ENCODE peak calls at places on chromosomes 2 and 18, in ten cellular contexts. I, U, R, J, H, N, O, A, E and L are unnamed samples.

GRCh38 chr2:18009891-18010290 is 131.4 kb downstream of the KCNS3 start:
- DNase-seq in I (no peak), U (no peak), R (no peak), J (no peak), H (no peak), N (no peak), O (no peak), A (no peak), E (no peak), L (no peak)

GRCh38 chr2:121140734-121141133 is 144.3 kb downstream of the TFCP2L1 start:
- DNase-seq in I (no peak), U (no peak), R (no peak), J (no peak), H (no peak), N (no peak), O (no peak), A (no peak), E (no peak), L (no peak)

GRCh38 chr18:14976736-14977430 is 228.9 kb downstream of the ANKRD30B start:
- DNase-seq in I (no peak), U (no peak), R (no peak), J (no peak), H (no peak), N (no peak), O (peak), A (no peak), E (no peak), L (no peak)

GRCh38 chr2:181861379-181861778 is 30.2 kb upstream of the ITPRID2 start:
- DNase-seq in I (no peak), U (no peak), R (no peak), J (no peak), H (no peak), N (no peak), O (no peak), A (no peak), E (no peak), L (no peak)

GRCh38 chr2:239002960-239003932 is 155.4 kb downstream of the TWIST2 start:
- DNase-seq in I (no peak), U (no peak), R (no peak), J (peak), H (peak), N (no peak), O (peak), A (peak), E (no peak), L (no peak)

GRCh38 chr2:39484206-39484605 is 47.1 kb upstream of the MAP4K3 start:
- DNase-seq in I (no peak), U (no peak), R (no peak), J (no peak), H (no peak), N (no peak), O (no peak), A (no peak), E (no peak), L (no peak)

GRCh38 chr2:216903470-216903869 is 43.6 kb upstream of the TNP1 start:
- DNase-seq in I (no peak), U (no peak), R (no peak), J (no peak), H (no peak), N (no peak), O (no peak), A (no peak), E (no peak), L (no peak)

GRCh38 chr2:200658278-200658864 is 72.6 kb downstream of the AOX1 start:
- DNase-seq in I (no peak), U (no peak), R (no peak), J (no peak), H (no peak), N (no peak), O (peak), A (no peak), E (no peak), L (no peak)

GRCh38 chr2:237012577-237013237 is 73.0 kb upstream of the COPS8 start:
- DNase-seq in I (no peak), U (no peak), R (no peak), J (peak), H (peak), N (no peak), O (no peak), A (no peak), E (no peak), L (no peak)

GRCh38 chr2:110101280-110101844 is 14.3 kb downstream of the MALL start:
- DNase-seq in I (peak), U (no peak), R (peak), J (peak), H (peak), N (peak), O (peak), A (peak), E (peak), L (peak)

GRCh38 chr2:10564876-10565425 is 116.8 kb upstream of the ODC1 start:
- DNase-seq in I (no peak), U (no peak), R (no peak), J (no peak), H (no peak), N (no peak), O (peak), A (no peak), E (no peak), L (no peak)

GRCh38 chr18:48975817-48976649 is 25.3 kb upstream of the SMAD7 start:
- DNase-seq in I (no peak), U (peak), R (peak), J (peak), H (no peak), N (peak), O (peak), A (no peak), E (no peak), L (no peak)

GRCh38 chr2:134727385-134727784 is 8.6 kb upstream of the TMEM163 start:
- DNase-seq in I (peak), U (no peak), R (no peak), J (peak), H (no peak), N (no peak), O (no peak), A (no peak), E (no peak), L (no peak)

DNA sequence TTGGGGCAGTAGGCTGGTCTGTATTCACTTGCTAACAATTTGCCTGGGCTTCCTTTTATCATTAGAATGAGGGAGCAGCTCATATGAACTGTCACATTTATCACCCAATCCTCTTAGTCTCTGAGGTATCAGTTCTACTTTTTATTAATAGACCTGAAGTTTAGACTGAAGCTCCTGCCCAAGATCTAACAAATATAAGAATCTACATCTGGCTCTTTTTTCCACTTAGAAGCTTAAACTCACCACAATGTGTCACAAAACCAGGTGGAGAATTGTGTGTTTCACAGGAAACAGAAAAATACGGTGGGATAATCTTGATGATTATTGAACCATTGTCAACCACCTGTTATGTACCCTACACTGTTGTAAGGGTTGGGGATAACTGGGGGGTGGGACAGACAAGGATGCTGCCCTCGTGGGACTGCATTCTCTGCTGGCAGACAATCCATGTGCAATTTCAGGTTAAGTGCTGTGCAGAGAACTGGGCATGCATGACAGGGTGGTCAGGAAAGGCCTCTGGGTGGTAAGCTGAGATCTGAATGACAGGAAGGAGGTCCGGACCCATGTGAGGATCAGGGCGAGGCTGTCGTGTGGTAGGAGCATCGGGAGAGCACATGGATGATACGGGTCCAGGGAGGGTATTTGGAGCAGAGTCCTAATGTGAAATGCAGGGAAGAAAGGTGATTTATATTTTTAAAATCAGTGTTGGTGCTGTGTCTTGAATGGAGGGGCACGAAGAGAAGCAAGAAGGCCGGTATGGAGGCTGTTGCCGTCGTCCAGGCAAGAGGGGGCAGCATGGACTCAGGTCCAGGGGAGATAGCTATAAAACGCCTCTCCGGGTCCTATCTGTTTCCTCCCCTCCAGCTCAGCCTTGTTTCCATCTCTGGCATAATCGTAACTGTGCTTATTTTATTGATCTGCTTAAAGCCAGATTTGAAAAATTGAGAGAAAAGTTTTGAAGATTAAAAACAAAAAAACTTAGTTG is 17.6 kb downstream of the MYL12B start:
- DNase-seq in I (no peak), U (no peak), R (no peak), J (no peak), H (no peak), N (no peak), O (peak), A (no peak), E (no peak), L (no peak)
- TF ChIP-seq CTCF in I (peak), U (no peak), R (no peak), J (no peak), H (no peak), N (no peak), O (no peak), A (no peak), E (no peak), L (no peak)

DNA sequence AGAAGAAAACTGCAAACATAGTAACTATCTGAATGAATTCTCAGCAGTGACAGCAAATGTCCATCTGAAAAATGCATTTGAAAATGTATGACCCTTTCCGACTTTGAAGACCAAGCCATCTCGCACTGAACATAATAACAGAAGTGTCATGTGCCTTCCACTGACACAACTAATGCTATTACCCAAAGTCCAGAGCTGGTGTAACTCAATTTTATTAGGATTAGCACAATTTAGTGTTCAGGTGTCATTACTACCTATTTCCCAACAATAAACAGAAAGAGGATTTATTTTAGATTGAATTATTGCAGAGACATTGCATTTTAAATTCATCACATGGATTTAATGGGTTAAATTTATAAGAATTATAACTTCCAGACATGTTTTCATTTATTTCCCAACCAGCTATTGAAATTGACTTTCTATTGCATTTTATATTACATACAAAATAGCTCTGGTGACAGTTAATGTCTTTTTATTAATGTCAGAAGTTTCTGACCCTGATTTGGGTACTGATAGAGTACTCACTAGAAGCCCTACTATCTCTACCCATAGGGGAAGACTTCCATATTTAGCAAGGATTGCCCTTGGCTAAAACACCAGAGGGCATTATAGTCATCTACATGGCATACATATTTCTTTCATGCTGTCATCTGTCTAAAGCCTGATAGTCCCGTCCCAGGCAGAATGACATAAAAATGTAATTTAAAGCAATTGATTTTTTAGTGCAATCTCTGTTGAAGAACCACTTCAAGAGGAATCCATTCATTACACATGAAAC is 7.0 kb upstream of the STK39 start:
- DNase-seq in I (no peak), U (no peak), R (no peak), J (no peak), H (no peak), N (no peak), O (peak), A (no peak), E (no peak), L (no peak)
- TF ChIP-seq CTCF in I (no peak), U (no peak), R (peak), J (peak), H (no peak), N (no peak), O (no peak), A (no peak), E (no peak), L (no peak)

DNA sequence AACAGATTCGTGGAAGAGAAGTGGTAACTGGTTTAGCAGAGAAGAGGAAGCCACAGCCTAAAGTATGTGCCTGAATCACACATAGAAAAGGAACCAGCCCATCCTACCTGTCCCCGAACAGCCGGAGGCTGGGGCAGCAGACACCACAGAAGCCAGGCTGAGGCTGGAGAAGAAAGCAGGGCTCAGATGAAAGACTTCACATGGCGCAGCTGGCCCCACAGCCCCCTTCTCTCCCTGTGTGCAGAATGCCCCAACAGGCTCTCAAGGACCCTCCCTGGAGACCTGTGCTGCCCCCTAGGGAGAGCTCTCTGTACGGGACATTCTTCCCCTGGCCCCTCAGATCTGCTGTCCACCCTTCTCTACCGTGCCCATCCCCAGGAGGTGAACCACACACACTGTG is 83.5 kb upstream of the RAB12 start:
- DNase-seq in I (no peak), U (no peak), R (no peak), J (no peak), H (no peak), N (peak), O (no peak), A (peak), E (no peak), L (peak)
- TF ChIP-seq CTCF in I (peak), U (no peak), R (no peak), J (no peak), H (peak), N (no peak), O (no peak), A (no peak), E (no peak), L (no peak)

DNA sequence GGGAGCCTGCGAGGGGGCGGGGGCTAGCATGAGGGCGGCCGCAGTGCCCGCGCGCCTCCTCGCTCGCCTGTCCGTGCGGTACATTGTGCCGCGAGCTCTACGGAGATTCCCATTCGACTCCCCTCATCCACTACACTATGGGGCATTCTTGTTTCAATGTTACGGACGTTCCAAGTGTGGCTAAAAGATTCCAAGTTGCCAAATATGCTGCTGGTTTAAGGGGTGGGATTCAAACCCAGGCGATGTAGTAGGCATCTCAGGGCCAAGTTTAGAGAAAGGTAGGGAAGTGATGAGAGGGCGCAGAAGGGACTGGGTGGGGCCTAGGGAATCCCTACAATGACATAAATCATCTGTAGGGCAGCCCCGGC is 10.0 kb upstream of the CRYBA2 start:
- DNase-seq in I (no peak), U (no peak), R (no peak), J (no peak), H (no peak), N (no peak), O (no peak), A (no peak), E (no peak), L (no peak)
- TF ChIP-seq CTCF in I (no peak), U (peak), R (peak), J (no peak), H (no peak), N (no peak), O (no peak), A (no peak), E (no peak), L (no peak)

DNA sequence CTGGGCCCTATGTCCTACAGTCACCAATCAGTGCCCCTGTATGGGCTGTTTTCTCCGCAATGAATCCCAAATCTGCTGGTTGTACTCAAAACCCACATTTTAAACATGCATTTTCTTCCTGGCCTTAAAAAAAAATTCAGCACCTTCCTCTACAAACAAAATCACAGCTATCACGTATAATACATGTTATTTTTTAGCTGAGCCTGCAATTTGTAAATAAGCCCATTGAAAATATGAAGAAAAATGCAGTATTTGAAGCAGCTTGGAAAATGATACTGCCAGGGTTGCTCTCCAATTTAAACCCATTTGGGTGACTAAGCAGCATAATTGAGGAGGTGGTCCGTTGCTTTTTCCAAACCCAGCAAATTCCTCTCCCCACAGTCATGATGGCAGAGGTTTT is 33.0 kb upstream of the GYPC start:
- DNase-seq in I (no peak), U (no peak), R (no peak), J (no peak), H (no peak), N (no peak), O (no peak), A (no peak), E (no peak), L (no peak)
- TF ChIP-seq CTCF in I (no peak), U (no peak), R (no peak), J (no peak), H (no peak), N (no peak), O (no peak), A (no peak), E (no peak), L (no peak)

DNA sequence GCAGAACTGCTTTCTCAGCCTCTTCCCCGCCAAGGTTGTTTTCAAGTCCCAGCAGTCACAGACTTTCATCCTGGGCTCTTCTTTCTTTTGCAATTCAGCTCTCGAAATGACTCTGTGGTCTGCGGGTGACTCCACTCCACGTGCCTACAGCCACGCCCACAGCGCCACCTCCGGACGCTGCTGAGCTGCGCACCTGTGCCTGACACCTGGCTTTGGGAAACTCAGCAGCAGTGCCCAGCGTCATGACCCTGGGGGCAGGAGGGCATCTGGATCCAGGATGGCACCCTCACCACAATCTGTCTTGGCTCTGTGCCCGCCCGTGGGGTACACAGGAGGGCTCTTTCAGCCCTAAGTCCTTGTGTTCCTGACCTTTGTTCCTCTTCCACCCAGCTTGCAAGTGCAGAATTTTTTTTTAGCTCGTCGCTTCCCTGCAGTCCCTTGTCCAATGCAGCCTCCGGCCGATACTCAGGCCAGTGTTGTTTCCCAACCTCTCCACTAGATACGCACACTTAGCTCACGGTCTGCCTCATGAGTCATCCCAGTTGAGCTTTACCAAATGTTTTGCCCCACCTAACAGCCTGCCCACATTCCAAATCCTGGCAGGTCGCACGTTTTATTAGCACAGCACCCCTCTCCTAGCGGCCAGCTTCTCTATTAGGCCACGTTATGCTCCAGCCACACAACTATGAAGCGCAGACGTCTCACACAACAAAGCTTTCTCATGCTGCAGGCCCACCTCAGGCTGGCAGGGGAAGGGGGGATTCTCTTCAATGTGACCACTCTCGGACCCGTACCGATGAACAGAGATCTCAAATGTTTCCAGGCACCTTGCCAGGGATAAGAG is 6.5 kb upstream of the CAPN10 start:
- DNase-seq in I (no peak), U (peak), R (peak), J (peak), H (no peak), N (no peak), O (peak), A (no peak), E (peak), L (no peak)
- TF ChIP-seq CTCF in I (no peak), U (peak), R (peak), J (no peak), H (no peak), N (no peak), O (no peak), A (no peak), E (peak), L (no peak)

GRCh38 chr18:13642440-13642827 is 83.9 kb downstream of the FAM210A start:
- DNase-seq in I (no peak), U (no peak), R (no peak), J (no peak), H (no peak), N (no peak), O (no peak), A (no peak), E (no peak), L (peak)

GRCh38 chr18:13638684-13639083 is 87.7 kb downstream of the FAM210A start:
- DNase-seq in I (no peak), U (no peak), R (no peak), J (no peak), H (no peak), N (no peak), O (no peak), A (no peak), E (no peak), L (no peak)

GRCh38 chr18:13640266-13640860 is 86.0 kb downstream of the FAM210A start:
- DNase-seq in I (no peak), U (no peak), R (no peak), J (no peak), H (no peak), N (no peak), O (no peak), A (no peak), E (no peak), L (no peak)

GRCh38 chr18:13641551-13642439 is 84.6 kb downstream of the FAM210A start:
- DNase-seq in I (no peak), U (no peak), R (peak), J (peak), H (no peak), N (peak), O (no peak), A (no peak), E (no peak), L (peak)

GRCh38 chr18:13639196-13639595 is 87.2 kb downstream of the FAM210A start:
- DNase-seq in I (no peak), U (no peak), R (no peak), J (no peak), H (no peak), N (no peak), O (no peak), A (no peak), E (no peak), L (no peak)
- TF ChIP-seq CTCF in I (no peak), U (no peak), R (no peak), J (no peak), H (no peak), N (no peak), O (no peak), A (no peak), E (no peak), L (no peak)

GRCh38 chr18:76494541-76495403 is at the start of gene ZNF516:
- DNase-seq in I (no peak), U (no peak), R (peak), J (peak), H (no peak), N (peak), O (peak), A (no peak), E (no peak), L (no peak)
- TF ChIP-seq CTCF in I (no peak), U (no peak), R (no peak), J (no peak), H (no peak), N (no peak), O (no peak), A (no peak), E (no peak), L (no peak)